ENCODE peak calls at places on chromosome X, in six cellular contexts. T is foreskin fibroblast; Z is hippocampal formation; D is GM19239; W is astrocyte; H is CD4-positive, CD25-positive, alpha-beta regulatory T cell. P is an unnamed sample.
A peak's percentile ranks its signal among the peaks of the same experiment; 100 is the strongest.

GRCh38 chrX:154490414-154491083 is at the start of gene SLC10A3:
- DNase-seq in H (peak; percentile 94), T (peak; percentile 97), D (peak; percentile 85), W (peak; percentile 81), Z (peak; percentile 86), P (peak; percentile 94)

GRCh38 chrX:133350751-133351150 is 64.5 kb downstream of the GPC4 start:
- DNase-seq in H (no peak), W (no peak), D (no peak), T (peak; percentile 2), Z (no peak), P (no peak)

GRCh38 chrX:65926095-65927019 is 113.5 kb downstream of the VSIG4 start:
- DNase-seq in W (no peak), D (no peak), T (no peak), Z (no peak), H (peak; percentile 86), P (peak; percentile 17)

GRCh38 chrX:41045960-41046567 is 39.2 kb upstream of the USP9X start:
- DNase-seq in T (peak; percentile 32), W (peak; percentile 9), D (no peak), Z (no peak), H (no peak), P (no peak)

GRCh38 chrX:106999002-106999975 is 723 bp downstream of the MORC4 start:
- DNase-seq in T (peak; percentile 80), Z (peak; percentile 7), D (peak; percentile 2), H (peak; percentile 57), W (peak; percentile 38), P (peak; percentile 67)

GRCh38 chrX:105331244-105331643 is 110.8 kb upstream of the TEX13A start:
- DNase-seq in W (peak; percentile 46), H (no peak), D (no peak), T (peak; percentile 70), Z (no peak), P (no peak)

GRCh38 chrX:2690856-2691542 is at the start of gene CD99:
- DNase-seq in W (peak; percentile 74), T (peak; percentile 97), H (peak; percentile 94), Z (no peak), D (peak; percentile 82), P (peak; percentile 85)

GRCh38 chrX:65488496-65488895 is 46.1 kb downstream of the LAS1L start:
- DNase-seq in W (no peak), Z (no peak), D (no peak), H (no peak), T (peak; percentile 3), P (no peak)

GRCh38 chrX:100368167-100368566 is 41.9 kb downstream of the PCDH19 start:
- DNase-seq in H (no peak), W (no peak), T (no peak), D (no peak), Z (no peak), P (peak; percentile 11)

GRCh38 chrX:7390446-7390845 is 242.5 kb upstream of the PUDP start:
- DNase-seq in W (no peak), H (no peak), D (no peak), Z (no peak), T (peak; percentile 30), P (no peak)

GRCh38 chrX:110145854-110146253 is 142.9 kb downstream of the TMEM164 start:
- DNase-seq in Z (peak; percentile 47), W (no peak), H (peak; percentile 43), T (peak; percentile 59), D (no peak), P (peak; percentile 29)

GRCh38 chrX:151476597-151476996 is 79.6 kb downstream of the VMA21 start:
- DNase-seq in T (no peak), D (no peak), Z (no peak), H (no peak), W (no peak), P (no peak)

GRCh38 chrX:8349816-8350544 is 114.7 kb upstream of the VCX3B start:
- DNase-seq in H (no peak), W (no peak), Z (no peak), D (no peak), T (no peak), P (no peak)

GRCh38 chrX:95703696-95704095 is 980.9 kb upstream of the DIAPH2 start:
- DNase-seq in Z (no peak), W (no peak), D (no peak), H (no peak), T (peak; percentile 25), P (no peak)

GRCh38 chrX:49155900-49156837 is 6.4 kb upstream of the MAGIX start:
- DNase-seq in T (peak; percentile 94), H (peak; percentile 86), Z (peak; percentile 64), W (peak; percentile 79), D (no peak), P (peak; percentile 86)

GRCh38 chrX:41027388-41027787 is 57.9 kb upstream of the USP9X start:
- DNase-seq in T (peak; percentile 69), D (no peak), W (peak; percentile 74), Z (no peak), H (no peak), P (no peak)

GRCh38 chrX:74018253-74018652 is 285.7 kb upstream of the ZCCHC13 start:
- DNase-seq in W (no peak), H (no peak), T (no peak), D (no peak), Z (no peak), P (no peak)

GRCh38 chrX:31423575-31424284 is 351.9 kb upstream of the FTHL17 start:
- DNase-seq in D (peak; percentile 1), Z (peak; percentile 2), T (peak; percentile 68), W (peak; percentile 32), H (no peak), P (peak; percentile 32)

GRCh38 chrX:71935542-71935941 is 24.9 kb downstream of the NHSL2 start:
- DNase-seq in Z (peak; percentile 25), H (no peak), T (no peak), W (no peak), D (no peak), P (no peak)

GRCh38 chrX:21740329-21741274 is 17.3 kb downstream of the SMPX start:
- DNase-seq in Z (no peak), T (no peak), W (no peak), D (no peak), H (no peak), P (no peak)

GRCh38 chrX:43644124-43644701 is 11.9 kb upstream of the MAOA start:
- DNase-seq in D (no peak), H (no peak), T (peak; percentile 80), Z (no peak), W (peak; percentile 77), P (no peak)

GRCh38 chrX:28901637-28902036 is 314.4 kb downstream of the IL1RAPL1 start:
- DNase-seq in T (no peak), W (peak; percentile 65), Z (no peak), H (no peak), D (no peak), P (no peak)

GRCh38 chrX:95427389-95427788 is 1257.3 kb upstream of the DIAPH2 start:
- DNase-seq in H (no peak), W (peak; percentile 5), T (peak; percentile 21), D (no peak), Z (no peak), P (no peak)

GRCh38 chrX:44872319-44872816 is 620 bp upstream of the KDM6A start:
- DNase-seq in Z (peak; percentile 55), D (no peak), H (peak; percentile 59), T (peak; percentile 47), W (no peak), P (no peak)

GRCh38 chrX:119062750-119063374 is 9.9 kb upstream of the CT47C1 start:
- DNase-seq in D (no peak), H (no peak), W (peak; percentile 52), T (peak; percentile 33), Z (no peak), P (no peak)

GRCh38 chrX:7346021-7346420 is 198.1 kb upstream of the PUDP start:
- DNase-seq in D (no peak), T (peak; percentile 57), Z (peak; percentile 4), W (peak; percentile 19), H (no peak), P (no peak)

GRCh38 chrX:16628954-16629595 is 20.9 kb upstream of the S100G start:
- DNase-seq in H (no peak), Z (no peak), D (no peak), W (peak; percentile 21), T (no peak), P (no peak)

GRCh38 chrX:42175843-42176242 is 252.5 kb upstream of the CASK start:
- DNase-seq in D (no peak), H (no peak), Z (no peak), W (no peak), T (no peak), P (no peak)

GRCh38 chrX:153903238-153903980 is 1.1 kb upstream of the AVPR2 start:
- DNase-seq in T (no peak), D (no peak), H (no peak), W (no peak), Z (no peak), P (peak; percentile 35)

P was measured in OCI-LY7.